ENCODE peak calls at places on chromosomes 1 and 21, in seven cellular contexts. D is mesendoderm, O is H9, F is H1, C is neuronal stem cell, X is IMR-90, R is trophoblast cell. I is an unnamed sample.

GRCh38 chr1:212514056-212514614 is 81.4 kb downstream of the NENF start:
- DNase-seq in D (peak), O (peak), F (no peak), C (no peak), X (peak), R (peak), I (peak)

GRCh38 chr1:30267046-30267445 is 456.3 kb downstream of the MATN1 start:
- DNase-seq in D (no peak), O (no peak), F (no peak), C (no peak), X (no peak), R (no peak), I (no peak)

GRCh38 chr1:5448486-5448885 is 543.7 kb downstream of the NPHP4 start:
- DNase-seq in D (peak), O (peak), F (no peak), C (no peak), X (no peak), R (no peak), I (no peak)

GRCh38 chr1:236207569-236207968 is 65.2 kb downstream of the GPR137B start:
- DNase-seq in D (no peak), O (no peak), F (no peak), C (no peak), X (no peak), R (no peak), I (no peak)

GRCh38 chr1:25028910-25029599 is 99.0 kb upstream of the RUNX3 start:
- DNase-seq in D (no peak), O (no peak), F (no peak), C (no peak), X (no peak), R (no peak), I (no peak)

GRCh38 chr21:42038826-42039425 is 28.8 kb upstream of the ZBTB21 start:
- DNase-seq in D (no peak), O (no peak), F (no peak), C (no peak), X (peak), R (no peak), I (peak)

GRCh38 chr1:170586942-170587593 is 55.1 kb downstream of the GORAB start:
- DNase-seq in D (no peak), O (no peak), F (no peak), C (no peak), X (peak), R (no peak), I (no peak)

GRCh38 chr1:86151427-86151826 is 5.1 kb downstream of the COL24A1 start:
- DNase-seq in D (no peak), O (no peak), F (no peak), C (no peak), X (peak), R (no peak), I (no peak)

GRCh38 chr1:205351984-205352713 is 4.6 kb downstream of the KLHDC8A start:
- DNase-seq in D (peak), O (peak), F (no peak), C (no peak), X (peak), R (no peak), I (peak)

GRCh38 chr1:201655243-201655642 is 116.3 kb downstream of the NAV1 start:
- DNase-seq in D (peak), O (peak), F (no peak), C (no peak), X (peak), R (no peak), I (peak)

GRCh38 chr21:46001821-46002681 is 20.5 kb downstream of the COL6A1 start:
- DNase-seq in D (no peak), O (peak), F (no peak), C (no peak), X (no peak), R (no peak), I (no peak)

GRCh38 chr1:77413541-77414335 is 131.9 kb downstream of the AK5 start:
- DNase-seq in D (no peak), O (no peak), F (no peak), C (no peak), X (no peak), R (no peak), I (no peak)

GRCh38 chr1:19208710-19209438 is 1.2 kb downstream of the UBR4 start:
- DNase-seq in D (no peak), O (no peak), F (no peak), C (no peak), X (peak), R (peak), I (peak)

GRCh38 chr1:206666954-206667353 is 17.8 kb upstream of the MAPKAPK2 start:
- DNase-seq in D (no peak), O (no peak), F (no peak), C (no peak), X (no peak), R (no peak), I (no peak)

DNA sequence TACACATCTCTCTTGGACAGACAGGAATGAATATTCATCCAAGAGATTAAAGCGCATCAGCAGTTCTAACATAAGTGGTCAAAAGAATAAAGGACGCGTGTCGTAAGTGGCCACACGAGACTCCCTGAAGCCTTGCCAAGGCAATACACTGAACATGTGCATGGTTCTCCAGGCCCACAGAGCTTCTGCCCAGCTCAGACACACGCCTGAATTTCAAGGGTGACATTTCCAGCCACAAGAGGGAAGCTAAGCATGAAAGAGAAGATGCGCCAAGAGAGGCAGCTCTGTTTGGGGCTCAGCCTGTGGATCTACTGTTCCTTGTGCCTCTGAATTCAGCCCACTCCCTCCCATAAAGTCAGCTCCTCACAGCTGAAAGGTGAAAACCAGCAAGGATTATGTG is 47.1 kb downstream of the FAM78B start:
- DNase-seq in D (no peak), O (no peak), F (no peak), C (no peak), X (no peak), R (no peak), I (no peak)
- H2BK5ac ChIP-seq in D (no peak), O (no peak), F (no peak), C (no peak), X (no peak), R (no peak), I (no peak)

DNA sequence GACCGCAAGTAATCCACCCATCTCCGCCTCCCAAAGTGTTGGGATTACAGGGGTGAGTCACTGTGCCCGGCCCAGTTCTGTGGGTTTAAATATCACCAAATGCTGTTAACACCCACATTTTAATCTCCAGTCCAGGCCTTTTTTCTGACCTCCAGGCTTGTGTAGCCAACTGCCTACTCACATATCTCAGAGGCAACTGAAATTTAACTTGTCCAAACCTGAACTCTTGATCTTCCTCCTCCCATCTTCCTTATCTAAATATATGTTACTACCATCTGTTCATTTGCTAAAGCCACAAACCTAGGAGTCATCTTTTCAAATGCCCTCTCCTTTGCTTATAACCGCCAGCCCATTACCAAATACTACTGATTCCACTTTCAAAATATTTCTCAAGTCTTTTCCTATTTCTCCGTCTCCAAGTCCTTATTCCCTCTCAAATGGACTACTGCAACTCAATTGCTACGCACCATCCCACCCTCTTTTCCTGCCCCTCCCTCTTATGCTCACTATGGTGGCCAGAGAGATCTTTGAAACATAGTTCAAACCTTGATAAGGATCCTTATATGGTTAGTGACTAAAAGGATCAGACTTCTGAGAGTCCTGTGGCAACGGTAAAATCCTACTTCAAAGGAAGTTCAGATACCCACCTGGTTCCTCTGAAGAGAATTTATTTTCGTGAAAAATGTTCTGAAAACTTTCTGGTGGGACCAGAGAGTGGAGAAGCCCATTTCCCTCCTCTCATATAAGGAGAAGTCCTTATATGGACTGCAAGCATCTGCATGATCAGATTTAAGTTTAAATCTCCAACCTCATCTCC is 78.5 kb upstream of the CDC42BPA start:
- DNase-seq in D (no peak), O (no peak), F (no peak), C (no peak), X (no peak), R (peak), I (no peak)
- H2BK120ac ChIP-seq in D (no peak), O (no peak), F (no peak), C (no peak), X (no peak), R (no peak), I (no peak)

GRCh38 chr1:47679826-47680225 is 242.0 kb downstream of the FOXD2 start:
- DNase-seq in D (no peak), O (peak), F (no peak), C (no peak), X (no peak), R (no peak), I (no peak)
- H2BK5ac ChIP-seq in D (no peak), O (no peak), F (no peak), C (no peak), X (no peak), R (no peak), I (no peak)

GRCh38 chr1:67823645-67824044 is 9.6 kb downstream of the GNG12 start:
- DNase-seq in D (no peak), O (no peak), F (no peak), C (no peak), X (peak), R (no peak), I (no peak)

GRCh38 chr1:67821263-67821662 is 12.0 kb downstream of the GNG12 start:
- DNase-seq in D (no peak), O (no peak), F (no peak), C (no peak), X (no peak), R (peak), I (no peak)

GRCh38 chr1:67825596-67825995 is 7.7 kb downstream of the GNG12 start:
- DNase-seq in D (no peak), O (no peak), F (no peak), C (no peak), X (no peak), R (no peak), I (no peak)

GRCh38 chr1:67827688-67828087 is 5.6 kb downstream of the GNG12 start:
- DNase-seq in D (no peak), O (no peak), F (no peak), C (no peak), X (no peak), R (no peak), I (no peak)

GRCh38 chr1:67824771-67825170 is 8.5 kb downstream of the GNG12 start:
- DNase-seq in D (no peak), O (no peak), F (no peak), C (no peak), X (no peak), R (no peak), I (no peak)
- H2BK120ac ChIP-seq in D (no peak), O (no peak), F (no peak), C (no peak), X (no peak), R (no peak), I (no peak)

GRCh38 chr1:111735321-111735720 is 3.9 kb downstream of the INKA2 start:
- DNase-seq in D (no peak), O (no peak), F (no peak), C (no peak), X (peak), R (no peak), I (no peak)
- H2BK5ac ChIP-seq in D (no peak), O (no peak), F (no peak), C (no peak), X (peak), R (no peak), I (no peak)

GRCh38 chr1:172951728-172952365 is 98.9 kb downstream of the TNFSF18 start:
- DNase-seq in D (no peak), O (no peak), F (no peak), C (no peak), X (peak), R (peak), I (peak)

GRCh38 chr1:172952541-172952940 is 98.2 kb downstream of the TNFSF18 start:
- DNase-seq in D (no peak), O (no peak), F (no peak), C (no peak), X (no peak), R (no peak), I (no peak)

GRCh38 chr1:172948457-172948856 is 102.3 kb downstream of the TNFSF18 start:
- DNase-seq in D (no peak), O (no peak), F (no peak), C (no peak), X (peak), R (no peak), I (peak)

GRCh38 chr1:172949096-172949495 is 101.6 kb downstream of the TNFSF18 start:
- DNase-seq in D (no peak), O (no peak), F (no peak), C (no peak), X (no peak), R (no peak), I (no peak)

DNA sequence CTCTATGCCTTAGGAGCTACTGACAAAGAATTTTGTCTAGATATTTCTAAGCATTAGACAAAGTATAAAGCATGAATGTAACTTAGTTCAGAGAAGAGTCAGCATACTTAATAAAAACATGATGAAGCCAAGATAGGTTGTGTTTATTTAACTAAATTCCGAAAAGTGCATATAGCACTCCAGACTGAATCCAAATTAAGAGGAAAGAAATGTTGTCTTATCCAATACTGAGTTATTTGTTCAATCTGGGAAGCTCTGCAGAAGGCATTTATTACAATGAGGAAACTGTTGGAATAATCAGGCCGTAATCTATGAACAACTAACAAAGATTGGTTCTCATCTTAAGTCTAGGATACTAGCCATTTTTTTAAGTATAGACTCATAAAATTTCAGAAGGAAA is 100.2 kb downstream of the TNFSF18 start:
- DNase-seq in D (no peak), O (no peak), F (no peak), C (no peak), X (peak), R (no peak), I (no peak)
- H2BK120ac ChIP-seq in D (no peak), O (no peak), F (no peak), C (no peak), X (peak), R (no peak), I (no peak)

DNA sequence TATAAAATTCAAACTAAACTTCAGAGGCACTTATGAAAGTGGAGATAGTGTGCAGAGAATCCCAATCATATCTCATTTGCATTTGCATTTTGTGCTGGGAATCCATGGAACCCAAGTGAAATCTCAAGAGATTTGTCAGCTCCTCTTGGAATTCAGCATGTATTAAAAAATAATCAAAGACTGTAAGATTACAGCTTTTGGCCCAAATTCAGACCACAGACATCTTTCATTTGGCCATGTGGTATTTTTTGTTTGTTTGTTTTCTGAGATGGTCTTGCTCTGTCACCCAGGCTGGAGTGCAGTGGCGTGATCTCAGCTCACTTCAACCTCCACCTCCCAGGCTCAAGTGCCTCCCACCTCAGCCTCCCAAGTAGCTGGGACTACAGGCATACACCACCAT is 3.8 kb upstream of the CACYBP start:
- DNase-seq in D (no peak), O (no peak), F (no peak), C (no peak), X (peak), R (no peak), I (peak)
- H2BK5ac ChIP-seq in D (no peak), O (no peak), F (no peak), C (no peak), X (peak), R (no peak), I (no peak)

GRCh38 chr1:112541299-112541698 is 32.5 kb downstream of the WNT2B start:
- DNase-seq in D (no peak), O (no peak), F (no peak), C (no peak), X (no peak), R (no peak), I (no peak)
- H2BK120ac ChIP-seq in D (no peak), O (no peak), F (no peak), C (no peak), X (no peak), R (no peak), I (no peak)

DNA sequence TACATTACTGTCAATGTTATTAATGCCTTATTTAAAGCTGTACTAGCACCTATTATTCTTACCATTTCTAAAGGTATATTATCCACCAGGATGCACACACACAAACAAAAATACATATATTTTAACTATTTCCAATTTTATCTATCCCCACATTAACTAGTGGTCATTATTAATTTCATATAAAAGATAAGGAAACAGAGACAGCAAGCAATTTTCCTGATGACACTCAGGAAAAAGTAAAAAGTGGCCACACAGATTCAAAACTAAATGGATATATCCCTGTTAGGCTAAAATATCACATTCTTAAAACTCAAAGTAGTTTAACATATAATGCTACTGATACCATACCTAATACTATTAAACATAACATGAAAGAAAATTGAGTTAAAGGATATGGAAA is 534.1 kb downstream of the KCNT2 start:
- DNase-seq in D (no peak), O (no peak), F (no peak), C (no peak), X (no peak), R (no peak), I (no peak)
- H2BK5ac ChIP-seq in D (no peak), O (no peak), F (no peak), C (no peak), X (no peak), R (no peak), I (no peak)